ENCODE peak calls at places on chromosomes 6 and 20, in eight cellular contexts. P, Z, M, V, D, A, B and T are unnamed samples.

GRCh38 chr6:107618672-107619071 is 128.8 kb downstream of the SOBP start:
- DNase-seq in B (no peak), D (no peak), A (no peak), Z (no peak), P (no peak), V (no peak), M (no peak), T (peak)

GRCh38 chr6:155259897-155260296 is 3.9 kb upstream of the CLDN20 start:
- DNase-seq in V (no peak), P (no peak), Z (no peak), A (no peak), D (no peak), M (no peak), B (no peak), T (no peak)

GRCh38 chr6:106496791-106497190 is 132.5 kb downstream of the RTN4IP1 start:
- DNase-seq in Z (no peak), D (no peak), P (no peak), B (no peak), V (no peak), A (no peak), M (no peak), T (no peak)

GRCh38 chr6:150345786-150346185 is 23.0 kb upstream of the IYD start:
- DNase-seq in Z (no peak), B (no peak), D (no peak), A (no peak), P (no peak), M (no peak), V (no peak), T (no peak)

GRCh38 chr6:168908887-168909286 is 344.8 kb downstream of the THBS2 start:
- DNase-seq in V (peak), B (no peak), Z (no peak), A (no peak), P (no peak), M (no peak), D (no peak), T (no peak)

GRCh38 chr20:23602699-23603098 is 3.0 kb downstream of the CST9 start:
- DNase-seq in A (no peak), P (no peak), B (no peak), M (no peak), V (no peak), Z (no peak), D (no peak), T (no peak)

GRCh38 chr20:2750343-2751251 is 49.8 kb downstream of the CPXM1 start:
- DNase-seq in P (peak), M (no peak), A (peak), Z (peak), B (peak), V (peak), D (peak), T (peak)

GRCh38 chr6:31479151-31479932 is 18.6 kb upstream of the MICB start:
- DNase-seq in B (no peak), V (no peak), M (no peak), P (no peak), Z (no peak), D (no peak), A (no peak), T (no peak)

GRCh38 chr6:36963451-36964290 is 9.1 kb downstream of the PI16 start:
- DNase-seq in Z (no peak), P (no peak), M (no peak), D (no peak), V (no peak), A (no peak), B (no peak), T (peak)

GRCh38 chr20:11769825-11770224 is 147.9 kb upstream of the BTBD3 start:
- DNase-seq in Z (no peak), V (no peak), M (no peak), D (no peak), A (no peak), P (no peak), B (no peak), T (no peak)

GRCh38 chr20:51432875-51433274 is 109.6 kb downstream of the NFATC2 start:
- DNase-seq in V (no peak), A (no peak), D (no peak), B (no peak), Z (no peak), M (no peak), P (no peak), T (no peak)

GRCh38 chr6:35140991-35141720 is at the start of gene TCP11:
- DNase-seq in M (peak), A (no peak), B (no peak), V (no peak), Z (peak), D (peak), P (peak), T (peak)

GRCh38 chr6:29824144-29824543 is 3.5 kb upstream of the HLA-G start:
- DNase-seq in P (no peak), M (no peak), V (no peak), A (no peak), Z (no peak), D (no peak), B (no peak), T (no peak)

GRCh38 chr6:1747531-1747930 is 137.8 kb downstream of the FOXC1 start:
- DNase-seq in P (no peak), V (no peak), B (no peak), D (no peak), A (no peak), M (no peak), Z (no peak), T (no peak)

GRCh38 chr6:38567436-38567835 is 72.3 kb downstream of the BTBD9 start:
- DNase-seq in M (peak), A (no peak), Z (peak), V (no peak), P (peak), B (peak), D (peak), T (peak)

GRCh38 chr6:17972978-17973622 is 14.3 kb downstream of the KIF13A start:
- DNase-seq in A (no peak), M (no peak), D (no peak), P (no peak), Z (no peak), V (no peak), B (no peak), T (no peak)

GRCh38 chr6:159865226-159865920 is 25.4 kb upstream of the MAS1 start:
- DNase-seq in D (no peak), A (no peak), V (no peak), Z (no peak), B (no peak), P (no peak), M (no peak), T (no peak)

DNA sequence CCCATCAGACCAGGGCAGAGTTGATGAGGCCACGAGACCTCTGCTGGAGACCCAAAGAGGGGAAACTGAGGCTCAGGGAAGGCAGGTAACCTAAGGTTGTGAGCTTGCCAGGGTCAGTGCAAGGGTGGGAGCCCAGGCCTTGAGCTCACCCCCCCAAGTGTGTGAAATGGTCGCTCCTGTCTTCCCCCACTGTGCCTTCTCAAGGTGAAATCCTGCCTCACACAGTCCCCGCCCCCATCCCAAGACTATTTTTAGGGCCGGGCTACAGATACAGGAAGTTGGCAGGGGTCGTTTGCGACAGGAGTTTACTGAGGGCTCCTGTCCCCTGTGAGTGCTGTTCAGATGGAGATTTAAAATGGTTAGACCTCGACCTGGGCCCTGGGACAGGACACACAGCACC is 18.7 kb upstream of the GATA5 start:
- DNase-seq in A (no peak), B (no peak), V (no peak), Z (no peak), P (no peak), M (no peak), D (peak), T (no peak)
- H3K27ac ChIP-seq in A (no peak), B (no peak), V (no peak), Z (no peak), P (no peak), M (no peak), D (no peak), T (no peak)

DNA sequence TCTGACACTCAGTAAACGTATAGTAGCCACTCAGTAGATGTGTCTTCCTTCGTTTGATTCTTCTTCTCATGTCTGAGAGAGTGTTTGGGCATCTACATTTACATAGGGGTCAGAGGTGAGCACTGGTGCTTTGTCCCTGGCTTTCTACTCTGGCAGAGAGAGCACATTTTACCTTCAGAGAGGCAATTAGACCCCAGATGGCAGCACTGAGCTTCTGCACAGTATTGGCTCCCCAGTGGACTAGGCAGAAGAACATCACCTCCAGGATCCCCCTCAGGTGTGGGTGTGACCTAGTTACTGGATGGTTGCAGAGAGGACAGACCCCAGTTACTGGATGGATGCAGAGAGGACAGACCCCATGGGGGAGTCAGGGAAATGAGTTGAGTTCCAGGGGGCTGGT is 327.2 kb downstream of the DHX35 start:
- DNase-seq in M (no peak), P (no peak), Z (no peak), V (no peak), D (peak), A (no peak), B (no peak), T (no peak)
- TF ChIP-seq EP300 in M (no peak), P (no peak), Z (no peak), V (no peak), D (no peak), A (no peak), B (no peak), T (no peak)

DNA sequence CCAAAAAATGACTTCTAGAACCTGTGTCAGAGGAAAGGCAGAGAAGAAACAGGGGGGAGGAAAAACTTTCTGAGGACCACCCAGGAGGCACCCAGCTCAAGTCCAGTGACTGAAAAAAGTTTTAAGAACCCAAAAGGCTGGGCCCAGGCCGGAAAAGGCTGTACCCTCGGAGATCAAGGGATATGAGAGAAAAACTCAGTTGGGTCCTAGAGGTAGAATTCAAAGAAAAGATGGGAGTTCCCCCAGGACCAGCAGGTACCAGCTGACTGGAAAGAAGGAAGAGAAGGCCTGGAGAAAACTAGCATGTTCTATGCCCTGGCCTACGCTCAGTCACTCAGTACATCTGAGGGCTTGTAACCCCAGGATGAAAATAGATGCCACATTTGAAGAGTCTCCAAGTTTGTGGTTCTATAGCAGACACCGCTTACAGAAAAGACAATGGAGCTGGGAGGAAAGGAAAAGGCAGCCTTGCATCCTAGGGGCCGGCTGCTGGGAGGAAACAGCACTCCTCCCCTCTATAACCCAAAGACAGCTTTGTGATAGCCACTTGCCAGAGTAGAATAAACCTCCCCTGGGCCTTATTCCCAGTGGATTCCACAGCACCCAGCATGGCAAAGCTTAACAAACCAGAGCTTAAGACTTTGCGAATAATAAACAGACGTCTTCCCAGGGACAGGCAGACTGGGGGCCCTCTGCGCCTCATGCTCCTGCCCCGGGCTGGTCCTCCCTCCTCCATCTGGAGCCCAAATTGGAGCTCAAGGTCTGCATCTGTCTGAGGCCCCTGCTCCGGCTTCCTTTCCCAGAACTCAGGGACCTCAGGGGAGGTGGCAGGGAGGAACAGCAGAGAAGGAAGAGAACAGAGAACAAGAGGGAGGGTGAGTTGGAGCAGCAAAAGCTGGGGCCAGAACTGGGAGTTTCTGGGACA is 8.9 kb upstream of the TAF8 start:
- DNase-seq in Z (no peak), M (no peak), A (no peak), V (no peak), P (no peak), D (no peak), B (no peak), T (no peak)
- H3K27ac ChIP-seq in Z (no peak), M (no peak), A (no peak), V (peak), P (peak), D (no peak), B (peak), T (peak)

GRCh38 chr20:34824026-34824860 is 1.2 kb downstream of the NCOA6 start:
- DNase-seq in V (peak), D (peak), Z (no peak), M (peak), P (peak), B (peak), A (peak), T (peak)
- TF ChIP-seq EP300 in V (no peak), D (no peak), Z (no peak), M (no peak), P (no peak), B (no peak), A (no peak), T (no peak)

GRCh38 chr20:57660510-57661199 is 40.4 kb upstream of the ZBP1 start:
- DNase-seq in V (no peak), P (peak), M (peak), Z (peak), A (no peak), B (no peak), D (no peak), T (peak)
- H3K27ac ChIP-seq in V (no peak), P (no peak), M (no peak), Z (no peak), A (no peak), B (peak), D (no peak), T (no peak)

DNA sequence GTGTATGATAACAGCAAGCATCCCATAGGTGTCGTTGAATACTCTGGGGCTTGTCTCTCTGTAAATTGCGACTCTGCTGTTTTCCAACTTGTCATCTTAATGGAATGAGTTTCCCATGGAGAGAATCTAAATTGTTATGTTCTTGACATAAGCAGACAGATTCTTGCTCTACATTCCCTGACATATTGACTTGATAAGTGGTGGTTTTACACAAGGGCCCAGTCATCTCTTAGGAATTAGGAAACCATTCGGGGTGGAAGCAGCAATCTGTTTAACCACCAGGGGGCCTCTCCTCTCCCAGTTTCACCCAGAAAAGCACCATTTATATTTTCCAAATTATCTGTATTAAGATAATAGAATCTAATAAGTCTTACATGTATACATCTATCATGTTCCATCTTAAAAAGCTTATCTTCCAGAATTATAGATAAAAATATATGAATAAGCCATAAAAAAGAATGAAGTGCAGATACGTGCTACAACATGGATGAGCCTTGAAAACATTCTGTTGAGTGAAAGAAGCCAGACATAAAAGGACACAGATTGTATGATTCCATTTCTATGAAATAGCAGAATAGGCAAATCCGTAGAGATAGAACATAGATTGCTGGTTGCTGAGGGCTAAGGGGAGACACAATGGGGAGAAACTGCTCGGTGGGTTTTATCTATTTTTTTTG is 23.1 kb upstream of the MROH8 start:
- DNase-seq in M (peak), B (peak), P (no peak), Z (peak), A (peak), V (peak), D (peak), T (peak)
- TF ChIP-seq EP300 in M (peak), B (peak), P (no peak), Z (no peak), A (no peak), V (no peak), D (no peak), T (no peak)

GRCh38 chr6:149079456-149079855 is 238.1 kb upstream of the TAB2 start:
- DNase-seq in D (no peak), V (no peak), A (no peak), P (no peak), B (no peak), M (no peak), Z (no peak), T (no peak)
- H3K27ac ChIP-seq in D (no peak), V (peak), A (no peak), P (no peak), B (peak), M (peak), Z (no peak), T (peak)

GRCh38 chr6:100382767-100383195 is 81.9 kb downstream of the SIM1 start:
- DNase-seq in V (no peak), B (no peak), M (no peak), Z (no peak), P (no peak), D (no peak), A (no peak), T (no peak)
- TF ChIP-seq EP300 in V (no peak), B (no peak), M (no peak), Z (no peak), P (no peak), D (no peak), A (no peak), T (no peak)

GRCh38 chr6:164109770-164110140 is 695.2 kb downstream of the QKI start:
- DNase-seq in B (peak), P (no peak), Z (no peak), D (peak), A (no peak), M (no peak), V (no peak), T (no peak)
- H3K27ac ChIP-seq in B (no peak), P (no peak), Z (no peak), D (no peak), A (no peak), M (no peak), V (no peak), T (no peak)